ENCODE peak calls at places on chromosomes 7 and 10, in seven cellular contexts. V is K562, L is GM12878, D is HepG2, T is HCT116, W is SK-N-SH, S is H1. X is an unnamed sample.

GRCh38 chr10:60495357-60495756 is 105.7 kb upstream of the ANK3 start:
- DNase-seq in V (no peak), L (no peak), T (no peak), D (no peak), S (no peak), W (no peak), X (no peak)

GRCh38 chr10:96446966-96447596 is 66.6 kb downstream of the TLL2 start:
- DNase-seq in S (no peak), W (no peak), T (no peak), L (no peak), D (no peak), V (no peak), X (no peak)

GRCh38 chr10:75718996-75719395 is 287.6 kb downstream of the LRMDA start:
- DNase-seq in D (no peak), V (no peak), W (no peak), S (no peak), T (no peak), L (no peak), X (no peak)

GRCh38 chr7:75946207-75946855 is 31.4 kb downstream of the POR start:
- DNase-seq in L (no peak), S (no peak), D (no peak), W (no peak), T (no peak), V (no peak), X (no peak)

GRCh38 chr10:5776881-5777197 is 36.4 kb downstream of the GDI2 start:
- DNase-seq in T (no peak), W (no peak), V (no peak), L (no peak), S (no peak), D (no peak), X (no peak)

GRCh38 chr10:110430369-110431273 is 67.1 kb upstream of the DUSP5 start:
- DNase-seq in L (no peak), T (no peak), S (no peak), D (no peak), V (no peak), W (no peak), X (peak)

GRCh38 chr7:19397917-19398316 is 252.7 kb upstream of the FERD3L start:
- DNase-seq in S (no peak), T (no peak), W (no peak), D (no peak), L (peak), V (no peak), X (no peak)

GRCh38 chr7:317643-318405 is 27.9 kb downstream of the FOXL3 start:
- DNase-seq in L (no peak), V (no peak), D (no peak), W (peak), S (no peak), T (no peak), X (no peak)

GRCh38 chr10:33193057-33193866 is 141.2 kb downstream of the NRP1 start:
- DNase-seq in D (peak), T (peak), V (peak), L (no peak), W (peak), S (peak), X (peak)

GRCh38 chr10:88819290-88819689 is 16.8 kb downstream of the LIPM start:
- DNase-seq in V (no peak), T (no peak), W (no peak), S (no peak), D (no peak), L (no peak), X (no peak)

GRCh38 chr7:16028103-16028502 is 341.6 kb upstream of the MEOX2 start:
- DNase-seq in D (no peak), S (no peak), L (no peak), T (no peak), W (no peak), V (no peak), X (no peak)

GRCh38 chr10:14153570-14154055 is 177.1 kb downstream of the FRMD4A start:
- DNase-seq in V (peak), S (peak), L (no peak), W (no peak), D (no peak), T (no peak), X (no peak)

GRCh38 chr10:15485684-15486316 is 114.7 kb upstream of the FAM171A1 start:
- DNase-seq in S (no peak), V (no peak), L (no peak), W (no peak), T (no peak), D (no peak), X (no peak)

GRCh38 chr7:155533827-155534690 is 12.3 kb downstream of the CNPY1 start:
- DNase-seq in V (peak), W (peak), S (peak), D (peak), L (no peak), T (no peak), X (no peak)

GRCh38 chr7:27767374-27767773 is 27.4 kb downstream of the TAX1BP1 start:
- DNase-seq in S (no peak), T (no peak), V (no peak), W (no peak), D (no peak), L (no peak), X (no peak)

GRCh38 chr10:71064413-71065118 is 147.8 kb upstream of the UNC5B start:
- DNase-seq in W (no peak), S (no peak), V (peak), T (no peak), D (peak), L (no peak), X (no peak)

GRCh38 chr10:15106352-15107013 is 9.3 kb downstream of the RPP38 start:
- DNase-seq in D (peak), V (peak), S (peak), L (peak), W (peak), T (peak), X (peak)

GRCh38 chr7:157854066-157854891 is 517.5 kb downstream of the DNAJB6 start:
- DNase-seq in T (no peak), S (no peak), W (no peak), D (peak), L (no peak), V (no peak), X (no peak)

GRCh38 chr10:52571018-52571417 is 201.6 kb downstream of the MBL2 start:
- DNase-seq in L (no peak), T (no peak), V (no peak), W (no peak), D (no peak), S (no peak), X (no peak)

DNA sequence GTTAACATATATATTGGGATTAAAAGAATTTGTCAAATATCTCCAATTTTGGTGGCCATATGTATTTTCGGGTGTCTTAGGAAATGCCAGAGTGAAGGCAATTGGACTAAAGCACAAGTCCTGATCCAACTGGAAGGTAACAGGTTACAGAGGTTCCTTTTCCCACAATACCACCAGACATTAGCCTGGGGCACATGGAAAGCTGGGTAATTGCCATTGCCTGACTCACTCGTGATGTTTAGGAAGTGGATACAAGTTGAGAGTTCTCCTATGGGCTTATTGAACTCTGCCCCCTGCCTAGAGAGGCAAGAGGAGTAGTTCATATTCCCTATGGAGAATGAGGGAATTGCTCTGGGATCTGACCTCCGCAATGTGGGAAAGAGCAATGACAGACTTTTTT is 5.7 kb downstream of the DNAH11 start:
- DNase-seq in S (no peak), D (no peak), L (no peak), W (no peak), T (no peak), V (no peak), X (no peak)
- TF ChIP-seq JUND in S (no peak), D (no peak), L (no peak), W (no peak), T (no peak), V (no peak), X (no peak)

DNA sequence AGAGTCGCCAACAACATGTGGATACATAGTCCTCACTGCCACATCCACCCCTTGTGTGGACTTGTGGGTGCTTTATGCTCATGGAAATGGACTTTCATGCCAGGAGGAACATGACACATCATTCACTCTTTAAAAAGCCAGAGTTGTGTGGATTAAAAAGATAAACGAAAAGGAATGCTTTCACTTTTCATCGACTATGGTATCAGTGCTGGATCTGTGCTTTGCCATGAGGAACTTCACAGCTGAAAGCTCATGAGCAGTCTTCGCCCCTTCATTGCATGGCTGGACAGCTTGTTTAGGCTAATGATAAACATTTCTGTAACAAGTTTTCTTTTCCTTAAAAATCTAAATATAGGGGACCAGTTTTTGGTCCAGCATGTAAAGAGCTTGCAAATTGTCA is 173.7 kb upstream of the NPS start:
- DNase-seq in L (no peak), T (no peak), S (no peak), V (no peak), D (no peak), W (no peak), X (no peak)
- TF ChIP-seq JUND in L (no peak), T (no peak), S (no peak), V (no peak), D (no peak), W (no peak), X (no peak)

GRCh38 chr7:33423646-33424020 is 294.3 kb downstream of the BBS9 start:
- DNase-seq in L (peak), T (peak), W (no peak), V (peak), S (peak), D (peak), X (peak)
- TF ChIP-seq JUND in L (no peak), T (no peak), W (no peak), V (no peak), S (no peak), D (no peak), X (no peak)

GRCh38 chr10:35006836-35007235 is 83.3 kb downstream of the CUL2 start:
- DNase-seq in S (no peak), W (no peak), L (no peak), D (no peak), T (no peak), V (no peak), X (no peak)

GRCh38 chr10:35003906-35004305 is 86.2 kb downstream of the CUL2 start:
- DNase-seq in W (no peak), T (no peak), D (no peak), S (no peak), V (no peak), L (no peak), X (no peak)

GRCh38 chr10:35005868-35006267 is 84.3 kb downstream of the CUL2 start:
- DNase-seq in S (no peak), V (peak), D (no peak), T (no peak), L (no peak), W (no peak), X (no peak)

GRCh38 chr10:35007858-35008301 is 82.3 kb downstream of the CUL2 start:
- DNase-seq in S (no peak), V (no peak), D (no peak), W (no peak), T (no peak), L (no peak), X (no peak)

GRCh38 chr10:35004651-35005050 is 85.5 kb downstream of the CUL2 start:
- DNase-seq in D (no peak), V (no peak), W (no peak), L (no peak), S (no peak), T (no peak), X (no peak)
- TF ChIP-seq JUND in D (no peak), V (no peak), W (no peak), L (no peak), S (no peak), T (no peak), X (no peak)

GRCh38 chr10:118595064-118595420 is 406 bp downstream of the PRLHR start:
- DNase-seq in D (no peak), S (peak), L (no peak), V (no peak), W (peak), T (no peak), X (no peak)

GRCh38 chr10:118596426-118597124 is 1.1 kb upstream of the PRLHR start:
- DNase-seq in L (no peak), V (no peak), W (peak), T (no peak), D (no peak), S (no peak), X (no peak)

GRCh38 chr10:118592675-118593330 is 2.6 kb downstream of the PRLHR start:
- DNase-seq in V (no peak), S (no peak), W (no peak), T (no peak), D (no peak), L (no peak), X (no peak)

GRCh38 chr10:118594392-118595063 is 920 bp downstream of the PRLHR start:
- DNase-seq in T (no peak), D (no peak), W (peak), S (peak), L (no peak), V (peak), X (no peak)

GRCh38 chr10:118595598-118596425 is at the start of gene PRLHR:
- DNase-seq in T (no peak), W (peak), L (no peak), V (peak), D (no peak), S (peak), X (peak)
- TF ChIP-seq JUND in T (no peak), W (no peak), L (no peak), V (no peak), D (no peak), S (no peak), X (no peak)